ENCODE peak calls at places on chromosomes 2 and 18, in seven cellular contexts. C is mucosa of descending colon; G is CD8-positive, alpha-beta T cell; R is OCI-LY7; A is uterus; W is stomach; X is foreskin fibroblast. K is an unnamed sample.

GRCh38 chr2:33215299-33215698 is 261.1 kb upstream of the RASGRP3 start:
- DNase-seq in C (no peak), G (no peak), R (no peak), A (no peak), W (no peak), X (peak), K (no peak)

GRCh38 chr2:119212139-119212800 is 11.4 kb upstream of the STEAP3 start:
- DNase-seq in C (no peak), G (no peak), R (no peak), A (no peak), W (no peak), X (no peak), K (no peak)

GRCh38 chr2:85324639-85325465 is 2.9 kb downstream of the TGOLN2 start:
- DNase-seq in C (no peak), G (no peak), R (no peak), A (no peak), W (no peak), X (peak), K (peak)

GRCh38 chr18:23862071-23862470 is 152.5 kb upstream of the TTC39C start:
- DNase-seq in C (no peak), G (peak), R (no peak), A (no peak), W (no peak), X (peak), K (no peak)

GRCh38 chr2:63194175-63194574 is 143.5 kb downstream of the OTX1 start:
- DNase-seq in C (no peak), G (no peak), R (no peak), A (no peak), W (no peak), X (no peak), K (no peak)

GRCh38 chr2:162029287-162029901 is 44.6 kb downstream of the DPP4 start:
- DNase-seq in C (no peak), G (no peak), R (no peak), A (peak), W (peak), X (peak), K (no peak)

GRCh38 chr2:63734510-63734909 is 107.2 kb upstream of the UGP2 start:
- DNase-seq in C (no peak), G (no peak), R (no peak), A (no peak), W (no peak), X (peak), K (no peak)

GRCh38 chr2:86372641-86373502 is 35.4 kb upstream of the REEP1 start:
- DNase-seq in C (no peak), G (no peak), R (peak), A (peak), W (peak), X (peak), K (no peak)

GRCh38 chr2:211816739-211817138 is 721.9 kb downstream of the ERBB4 start:
- DNase-seq in C (no peak), G (no peak), R (no peak), A (no peak), W (no peak), X (peak), K (no peak)

GRCh38 chr2:133812826-133813617 is 244.8 kb upstream of the NCKAP5 start:
- DNase-seq in C (no peak), G (no peak), R (no peak), A (no peak), W (no peak), X (peak), K (no peak)

GRCh38 chr2:221423212-221423804 is 148.8 kb downstream of the EPHA4 start:
- DNase-seq in C (no peak), G (no peak), R (no peak), A (no peak), W (no peak), X (peak), K (no peak)

GRCh38 chr2:13818002-13818401 is 814.5 kb upstream of the LRATD1 start:
- DNase-seq in C (no peak), G (no peak), R (no peak), A (no peak), W (no peak), X (no peak), K (no peak)

GRCh38 chr2:111905990-111906735 is 7.8 kb downstream of the MERTK start:
- DNase-seq in C (no peak), G (no peak), R (peak), A (no peak), W (no peak), X (peak), K (peak)

GRCh38 chr2:200761168-200761715 is 50.5 kb upstream of the BZW1 start:
- DNase-seq in C (no peak), G (no peak), R (no peak), A (no peak), W (no peak), X (peak), K (no peak)

GRCh38 chr2:218785103-218785502 is 3.2 kb downstream of the CYP27A1 start:
- DNase-seq in C (no peak), G (no peak), R (no peak), A (no peak), W (no peak), X (no peak), K (no peak)

GRCh38 chr2:236177967-236178909 is 10.1 kb upstream of the GBX2 start:
- DNase-seq in C (no peak), G (no peak), R (no peak), A (no peak), W (peak), X (peak), K (no peak)

GRCh38 chr18:49582579-49582978 is 20.7 kb downstream of the LIPG start:
- DNase-seq in C (no peak), G (no peak), R (no peak), A (no peak), W (no peak), X (peak), K (no peak)

GRCh38 chr18:58847383-58848071 is 17.1 kb upstream of the ZNF532 start:
- DNase-seq in C (peak), G (no peak), R (no peak), A (no peak), W (no peak), X (no peak), K (no peak)

GRCh38 chr2:65320042-65320711 is 92.5 kb downstream of the ACTR2 start:
- DNase-seq in C (no peak), G (no peak), R (peak), A (no peak), W (no peak), X (peak), K (no peak)

GRCh38 chr18:45722899-45723298 is 1.1 kb upstream of the SLC14A1 start:
- DNase-seq in C (peak), G (peak), R (peak), A (peak), W (peak), X (peak), K (peak)

GRCh38 chr2:37658682-37659081 is 12.8 kb downstream of the CDC42EP3 start:
- DNase-seq in C (no peak), G (no peak), R (no peak), A (no peak), W (no peak), X (no peak), K (no peak)

GRCh38 chr18:62973689-62974088 is 258.3 kb downstream of the PHLPP1 start:
- DNase-seq in C (no peak), G (no peak), R (no peak), A (no peak), W (no peak), X (no peak), K (no peak)

GRCh38 chr18:3984163-3984757 is 470.8 kb downstream of the DLGAP1 start:
- DNase-seq in C (no peak), G (no peak), R (no peak), A (no peak), W (no peak), X (no peak), K (no peak)

GRCh38 chr2:106963156-106963555 is 77.2 kb upstream of the ST6GAL2 start:
- DNase-seq in C (no peak), G (no peak), R (no peak), A (no peak), W (no peak), X (no peak), K (no peak)

GRCh38 chr2:132721938-132722337 is 51.9 kb upstream of the LYPD1 start:
- DNase-seq in C (no peak), G (no peak), R (no peak), A (no peak), W (no peak), X (no peak), K (no peak)

GRCh38 chr2:86464654-86465053 is 23.5 kb downstream of the KDM3A start:
- DNase-seq in C (no peak), G (no peak), R (no peak), A (peak), W (no peak), X (no peak), K (no peak)

GRCh38 chr2:7930800-7931635 is 750.8 kb upstream of the ID2 start:
- DNase-seq in C (no peak), G (no peak), R (no peak), A (peak), W (no peak), X (no peak), K (no peak)

GRCh38 chr18:250685-251084 is 17.2 kb downstream of the THOC1 start:
- DNase-seq in C (no peak), G (no peak), R (no peak), A (no peak), W (no peak), X (peak), K (no peak)

GRCh38 chr2:217959723-217960122 is 43.1 kb downstream of the TNS1 start:
- DNase-seq in C (no peak), G (no peak), R (no peak), A (peak), W (no peak), X (no peak), K (no peak)

GRCh38 chr18:77858331-77858730 is 608.7 kb downstream of the GALR1 start:
- DNase-seq in C (no peak), G (no peak), R (no peak), A (no peak), W (no peak), X (no peak), K (no peak)

GRCh38 chr2:161576421-161576820 is 47.8 kb upstream of the SLC4A10 start:
- DNase-seq in C (no peak), G (no peak), R (peak), A (no peak), W (no peak), X (no peak), K (no peak)

GRCh38 chr2:10240911-10241610 is 61.6 kb upstream of the HPCAL1 start:
- DNase-seq in C (no peak), G (no peak), R (no peak), A (peak), W (no peak), X (no peak), K (no peak)

DNA sequence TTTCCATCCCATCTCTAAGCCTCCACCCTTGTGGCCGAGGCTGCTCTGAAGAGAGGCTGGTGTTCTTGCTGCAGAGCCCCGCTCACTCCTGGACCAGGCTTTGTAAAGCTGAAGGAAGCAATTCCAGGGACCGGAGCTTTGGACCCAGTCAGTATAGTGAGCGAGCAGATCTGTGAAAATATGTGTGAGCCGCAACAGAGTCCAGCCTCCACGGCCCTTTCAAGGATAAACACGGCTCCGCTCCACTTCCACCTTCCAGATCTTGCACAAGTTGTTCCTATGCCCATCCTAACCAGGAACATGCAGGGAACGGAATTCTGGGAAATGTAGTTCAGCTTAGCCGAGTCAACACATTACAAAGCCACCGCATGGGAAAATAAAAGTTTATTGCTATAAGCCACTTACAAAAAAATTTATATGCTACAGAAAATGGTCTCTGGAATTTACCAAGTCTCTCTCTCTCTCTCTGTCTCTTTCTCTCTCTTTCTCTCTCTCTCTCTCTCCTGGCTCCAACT is 151.7 kb upstream of the ZNF521 start:
- DNase-seq in C (peak), G (no peak), R (no peak), A (peak), W (no peak), X (peak), K (no peak)
- H3K4me3 ChIP-seq in C (no peak), G (no peak), R (no peak), A (peak), W (peak), X (peak), K (no peak)

GRCh38 chr2:45210466-45211195 is 201.4 kb upstream of the SIX2 start:
- DNase-seq in C (no peak), G (no peak), R (peak), A (no peak), W (no peak), X (peak), K (no peak)
- H3K4me3 ChIP-seq in C (no peak), G (no peak), R (no peak), A (no peak), W (no peak), X (no peak), K (no peak)

GRCh38 chr2:23564618-23564967 is 179.6 kb downstream of the KLHL29 start:
- DNase-seq in C (no peak), G (no peak), R (no peak), A (no peak), W (no peak), X (peak), K (no peak)

GRCh38 chr2:23567382-23567781 is 182.4 kb downstream of the KLHL29 start:
- DNase-seq in C (no peak), G (no peak), R (no peak), A (no peak), W (no peak), X (no peak), K (no peak)

GRCh38 chr2:23565374-23565773 is 180.4 kb downstream of the KLHL29 start:
- DNase-seq in C (no peak), G (no peak), R (no peak), A (no peak), W (no peak), X (no peak), K (no peak)

GRCh38 chr2:23565814-23566213 is 180.8 kb downstream of the KLHL29 start:
- DNase-seq in C (no peak), G (no peak), R (no peak), A (no peak), W (no peak), X (peak), K (no peak)

DNA sequence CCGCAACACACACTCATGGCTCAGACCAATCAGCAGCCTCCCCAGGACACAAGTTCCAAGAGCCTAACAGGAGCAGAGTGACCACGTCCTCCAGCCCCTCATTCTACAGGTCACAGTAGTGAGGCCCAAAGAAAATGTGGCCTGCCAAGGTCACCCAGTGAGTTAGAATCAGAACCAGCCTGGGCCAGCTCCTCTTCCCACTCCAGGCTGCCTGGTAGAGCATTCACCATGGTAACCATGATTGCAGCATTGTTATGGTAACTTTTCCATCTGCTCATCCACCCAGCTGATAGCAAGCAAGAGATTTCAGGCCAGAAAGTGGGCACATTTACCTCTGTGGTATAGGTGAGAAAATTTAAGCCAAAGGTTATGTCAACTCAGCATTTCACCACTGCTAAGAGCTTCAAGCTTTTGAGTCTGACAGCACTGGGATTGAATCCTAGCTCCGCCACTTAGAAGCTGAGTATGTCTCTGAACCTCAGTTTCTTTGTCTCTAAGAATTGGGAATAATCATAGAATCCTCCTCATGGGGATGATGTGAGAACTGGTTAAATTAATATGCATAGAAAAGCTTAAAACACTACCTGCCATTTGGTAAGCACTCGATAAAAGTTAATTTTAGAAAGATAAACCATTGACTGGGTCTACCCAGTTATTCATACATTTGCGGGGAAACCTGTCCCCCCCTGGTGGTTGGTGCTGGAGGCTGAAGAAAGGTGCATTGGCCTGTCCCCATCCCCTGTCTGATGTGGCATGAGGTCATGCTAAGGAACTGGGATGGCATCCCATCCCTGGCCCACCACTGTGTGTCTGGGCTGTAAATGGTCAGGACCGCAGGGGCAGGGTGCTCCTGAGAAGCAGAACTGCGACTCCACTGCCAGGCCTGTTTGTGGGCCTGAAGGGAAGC is 181.5 kb downstream of the KLHL29 start:
- DNase-seq in C (no peak), G (peak), R (peak), A (no peak), W (no peak), X (peak), K (peak)
- H3K4me3 ChIP-seq in C (no peak), G (no peak), R (no peak), A (no peak), W (no peak), X (no peak), K (no peak)

GRCh38 chr2:202269585-202269984 is 4.0 kb downstream of the NOP58 start:
- DNase-seq in C (no peak), G (no peak), R (peak), A (no peak), W (no peak), X (peak), K (no peak)
- H3K4me3 ChIP-seq in C (no peak), G (peak), R (peak), A (no peak), W (no peak), X (no peak), K (peak)

K was measured in naive thymus-derived CD4-positive, alpha-beta T cell.